ENCODE peak calls at places on chromosomes 5 and 9, in four cellular contexts. T is RPMI8226; C is iPS-NIHi11; E is stimulated activated CD4-positive, alpha-beta T cell treated with anti-CD3 and anti-CD28 coated beads, Interleukin-4, amount 100 ng/mL, for 24 hours. Z is an unnamed sample.

GRCh38 chr5:36908544-36909260 is 32.1 kb downstream of the NIPBL start:
- DNase-seq in T (peak; percentile 43), C (no peak), E (no peak), Z (no peak)

GRCh38 chr9:14096182-14096922 is 217.6 kb downstream of the NFIB start:
- DNase-seq in T (no peak), C (no peak), E (no peak), Z (no peak)

GRCh38 chr9:85228111-85228855 is 513.5 kb downstream of the AGTPBP1 start:
- DNase-seq in T (no peak), C (no peak), E (no peak), Z (no peak)

GRCh38 chr5:33588654-33589372 is 148.0 kb downstream of the TARS1 start:
- DNase-seq in T (peak; percentile 63), C (peak; percentile 68), E (peak; percentile 21), Z (peak; percentile 60)

GRCh38 chr9:135563039-135563476 is 1.5 kb downstream of the PAEP start:
- DNase-seq in T (no peak), C (no peak), E (no peak), Z (no peak)

GRCh38 chr9:137176302-137177182 is 4.7 kb upstream of the TMEM210 start:
- DNase-seq in T (peak; percentile 87), C (peak; percentile 79), E (peak; percentile 22), Z (peak; percentile 69)

GRCh38 chr5:168844566-168845296 is 265.6 kb upstream of the PANK3 start:
- DNase-seq in T (no peak), C (no peak), E (no peak), Z (no peak)

GRCh38 chr9:87195306-87195705 is 248.0 kb upstream of the GAS1 start:
- DNase-seq in T (no peak), C (no peak), E (no peak), Z (no peak)

GRCh38 chr5:101689306-101689705 is 606.8 kb downstream of the SLCO4C1 start:
- DNase-seq in T (no peak), C (no peak), E (no peak), Z (no peak)

GRCh38 chr9:124102363-124102762 is 90.8 kb downstream of the LHX2 start:
- DNase-seq in T (no peak), C (no peak), E (no peak), Z (no peak)

GRCh38 chr5:96638566-96638965 is 23.6 kb upstream of the CAST start:
- DNase-seq in T (no peak), C (no peak), E (no peak), Z (no peak)

GRCh38 chr9:32992596-32993238 is 8.7 kb downstream of the APTX start:
- DNase-seq in T (no peak), C (no peak), E (no peak), Z (no peak)

GRCh38 chr5:173324115-173325001 is 3.9 kb downstream of the STC2 start:
- DNase-seq in T (peak; percentile 98), C (no peak), E (no peak), Z (no peak)

GRCh38 chr5:20608567-20608966 is 620.6 kb upstream of the CDH18 start:
- DNase-seq in T (no peak), C (no peak), E (no peak), Z (no peak)

GRCh38 chr5:50745221-50745620 is 78.8 kb downstream of the PARP8 start:
- DNase-seq in T (no peak), C (no peak), E (no peak), Z (no peak)

GRCh38 chr5:81252904-81253303 is 19.8 kb downstream of the CKMT2 start:
- DNase-seq in T (no peak), C (no peak), E (no peak), Z (no peak)

GRCh38 chr5:172680921-172681320 is 39.9 kb downstream of the NEURL1B start:
- DNase-seq in T (no peak), C (no peak), E (no peak), Z (peak; percentile 55)

Z was measured in NAMALWA.